ENCODE peak calls at places on chromosome 17, in four cellular contexts. H is BE2C, T is uterus, C is Caco-2. S is an unnamed sample.

GRCh38 chr17:8946476-8946875 is 19.0 kb downstream of the PIK3R5 start:
- DNase-seq in T (no peak), H (no peak), C (no peak), S (no peak)

GRCh38 chr17:31495049-31495885 is 103.8 kb downstream of the RAB11FIP4 start:
- DNase-seq in H (no peak), T (no peak), C (no peak), S (no peak)

GRCh38 chr17:63523256-63523869 is at the start of gene KCNH6:
- DNase-seq in H (no peak), C (no peak), T (no peak), S (no peak)

GRCh38 chr17:44924107-44924544 is 8.8 kb upstream of the GFAP start:
- DNase-seq in T (no peak), C (no peak), H (peak; percentile 11), S (no peak)

GRCh38 chr17:73119631-73120030 is 27.1 kb upstream of the SLC39A11 start:
- DNase-seq in T (no peak), C (no peak), H (no peak), S (no peak)

GRCh38 chr17:74920679-74921044 is 2.4 kb downstream of the USH1G start:
- DNase-seq in T (no peak), C (no peak), H (no peak), S (no peak)

GRCh38 chr17:72165202-72165972 is 44.6 kb downstream of the SOX9 start:
- DNase-seq in C (no peak), H (no peak), T (no peak), S (no peak)

GRCh38 chr17:61511480-61512182 is 59.4 kb downstream of the TBX4 start:
- DNase-seq in H (no peak), C (no peak), T (no peak), S (no peak)

GRCh38 chr17:8056232-8056975 is 17.5 kb downstream of the ALOX15B start:
- DNase-seq in C (peak; percentile 88), T (no peak), H (no peak), S (no peak)

GRCh38 chr17:40284085-40284713 is 3.5 kb upstream of the CDC6 start:
- DNase-seq in C (peak; percentile 80), T (no peak), H (no peak), S (peak; percentile 70)

GRCh38 chr17:80619535-80620235 is 75.0 kb downstream of the RPTOR start:
- DNase-seq in C (peak; percentile 62), H (no peak), T (no peak), S (no peak)

GRCh38 chr17:66720027-66720426 is 114.9 kb upstream of the CACNG5 start:
- DNase-seq in H (no peak), T (no peak), C (no peak), S (no peak)

GRCh38 chr17:68390888-68391545 is 66.3 kb downstream of the WIPI1 start:
- DNase-seq in T (peak; percentile 59), H (no peak), C (no peak), S (no peak)

GRCh38 chr17:55265434-55266021 is 768 bp downstream of the HLF start:
- DNase-seq in C (no peak), H (peak; percentile 19), T (peak; percentile 37), S (no peak)

GRCh38 chr17:48294989-48295892 is 134.8 kb downstream of the SKAP1 start:
- DNase-seq in T (no peak), H (no peak), C (no peak), S (no peak)

GRCh38 chr17:49618112-49618611 is 42.5 kb downstream of the NXPH3 start:
- DNase-seq in T (no peak), H (no peak), C (no peak), S (no peak)

GRCh38 chr17:83121921-83122820 is 42.8 kb downstream of the METRNL start:
- DNase-seq in C (no peak), T (no peak), H (no peak), S (no peak)

GRCh38 chr17:63519116-63519881 is 3.9 kb upstream of the KCNH6 start:
- DNase-seq in C (no peak), H (no peak), T (no peak), S (no peak)

GRCh38 chr17:61469949-61470348 is 17.7 kb downstream of the TBX4 start:
- DNase-seq in T (no peak), H (no peak), C (no peak), S (no peak)

GRCh38 chr17:49755681-49756283 is 8.1 kb downstream of the FAM117A start:
- DNase-seq in T (no peak), C (no peak), H (no peak), S (no peak)

GRCh38 chr17:57806083-57806830 is 43.6 kb downstream of the MRPS23 start:
- DNase-seq in H (no peak), C (no peak), T (no peak), S (no peak)

GRCh38 chr17:64547354-64547753 is 40.6 kb downstream of the CEP95 start:
- DNase-seq in C (no peak), T (no peak), H (no peak), S (no peak)

GRCh38 chr17:33667052-33667509 is 374.0 kb upstream of the ASIC2 start:
- DNase-seq in H (no peak), T (no peak), C (no peak), S (no peak)

GRCh38 chr17:32783602-32784001 is 93.3 kb downstream of the MYO1D start:
- DNase-seq in T (no peak), C (no peak), H (no peak), S (no peak)

GRCh38 chr17:53749178-53749577 is 73.5 kb upstream of the KIF2B start:
- DNase-seq in H (peak; percentile 67), T (no peak), C (no peak), S (no peak)

GRCh38 chr17:65231662-65232335 is 94.6 kb downstream of the RGS9 start:
- DNase-seq in H (peak; percentile 71), T (no peak), C (peak; percentile 65), S (peak; percentile 71)

GRCh38 chr17:47620503-47621245 is 29.0 kb upstream of the KPNB1 start:
- DNase-seq in C (no peak), H (no peak), T (no peak), S (no peak)

GRCh38 chr17:78679495-78680395 is 102.3 kb downstream of the CYTH1 start:
- DNase-seq in H (no peak), T (no peak), C (peak; percentile 7), S (no peak)

GRCh38 chr17:6786618-6787017 is 10.6 kb downstream of the FBXO39 start:
- DNase-seq in H (no peak), C (no peak), T (no peak), S (peak; percentile 17)

GRCh38 chr17:43366809-43367587 is 31.8 kb upstream of the ARL4D start:
- DNase-seq in C (no peak), T (peak; percentile 37), H (no peak), S (no peak)

GRCh38 chr17:44354582-44355309 is 8.9 kb downstream of the FAM171A2 start:
- DNase-seq in C (no peak), H (no peak), T (no peak), S (no peak)

GRCh38 chr17:63841350-63842172 is 924 bp downstream of the SMARCD2 start:
- DNase-seq in H (peak; percentile 86), C (peak; percentile 57), T (peak; percentile 64), S (no peak)

GRCh38 chr17:50865060-50865867 is 890 bp downstream of the TOB1 start:
- DNase-seq in T (peak; percentile 55), H (peak; percentile 31), C (peak; percentile 73), S (no peak)

DNA sequence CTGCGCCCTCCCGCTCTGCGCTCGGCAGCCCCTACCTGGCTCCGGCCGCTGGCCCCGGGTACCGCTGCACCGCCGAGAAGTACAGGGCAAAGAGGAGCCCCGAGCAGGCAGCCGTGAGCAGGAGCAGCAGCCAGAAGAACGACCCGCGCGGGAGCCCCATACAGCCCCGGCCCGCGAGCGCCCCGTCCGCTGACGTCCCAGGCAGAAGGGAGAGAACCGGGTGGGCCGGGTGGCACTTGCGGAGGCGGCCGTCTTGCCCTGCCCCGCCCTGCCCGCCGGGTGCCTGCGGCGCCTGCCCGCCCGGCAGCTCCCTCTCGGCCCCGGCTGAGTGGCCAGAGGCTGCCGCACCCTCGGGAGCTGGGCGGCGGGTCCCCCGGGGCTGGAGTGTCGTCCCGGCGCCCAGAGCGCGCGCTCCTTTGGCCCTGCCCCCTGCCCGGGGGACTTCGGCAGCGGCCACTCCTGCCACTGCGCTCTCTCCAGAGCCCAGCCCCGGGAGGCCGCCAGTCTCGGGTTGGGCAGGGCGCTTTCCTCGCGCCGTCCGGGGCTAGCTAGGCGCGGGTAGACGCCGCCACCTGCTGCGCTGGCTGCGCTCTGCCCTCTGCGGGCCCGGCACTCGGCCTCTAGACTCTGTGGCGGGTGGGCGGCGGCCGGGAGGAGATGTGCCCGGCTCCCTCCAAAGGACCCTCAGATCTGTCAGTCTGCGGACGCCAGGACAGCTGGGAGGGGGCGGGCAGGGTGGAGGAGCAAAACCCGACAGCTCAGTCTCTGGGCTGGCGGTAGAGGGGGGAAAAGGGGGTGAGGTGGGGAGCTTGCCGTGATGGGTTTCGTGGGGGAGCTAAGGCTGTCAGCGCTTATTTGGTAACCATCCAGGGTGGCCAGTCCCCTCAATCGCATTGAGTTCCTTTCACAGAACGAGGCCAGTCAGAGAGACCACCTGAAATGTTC is at the start of gene ST6GALNAC2:
- DNase-seq in C (peak; percentile 71), T (peak; percentile 36), H (peak; percentile 74), S (no peak)
- TF ChIP-seq CTCF in C (peak; percentile 30), T (peak; percentile 32), H (peak; percentile 20), S (peak; percentile 35)

GRCh38 chr17:2321399-2321798 is 14.9 kb downstream of the TSR1 start:
- DNase-seq in T (no peak), H (no peak), C (no peak), S (no peak)

GRCh38 chr17:2323629-2324314 is 12.5 kb downstream of the TSR1 start:
- DNase-seq in H (no peak), T (no peak), C (no peak), S (no peak)
- H3K36me3 ChIP-seq in H (peaks cover 30% of the 10 kb centered on the region), T (no peaks in the 10 kb centered on the region), C (peaks cover 3% of the 10 kb centered on the region), S (peaks cover 13% of the 10 kb centered on the region)

GRCh38 chr17:29061036-29061435 is 18.1 kb downstream of the PIPOX start:
- DNase-seq in T (no peak), H (peak; percentile 73), C (no peak), S (no peak)
- H3K4me3 ChIP-seq in T (no peak overlapping the region), H (no peak overlapping the region), C (no peak overlapping the region), S (no peak overlapping the region)

DNA sequence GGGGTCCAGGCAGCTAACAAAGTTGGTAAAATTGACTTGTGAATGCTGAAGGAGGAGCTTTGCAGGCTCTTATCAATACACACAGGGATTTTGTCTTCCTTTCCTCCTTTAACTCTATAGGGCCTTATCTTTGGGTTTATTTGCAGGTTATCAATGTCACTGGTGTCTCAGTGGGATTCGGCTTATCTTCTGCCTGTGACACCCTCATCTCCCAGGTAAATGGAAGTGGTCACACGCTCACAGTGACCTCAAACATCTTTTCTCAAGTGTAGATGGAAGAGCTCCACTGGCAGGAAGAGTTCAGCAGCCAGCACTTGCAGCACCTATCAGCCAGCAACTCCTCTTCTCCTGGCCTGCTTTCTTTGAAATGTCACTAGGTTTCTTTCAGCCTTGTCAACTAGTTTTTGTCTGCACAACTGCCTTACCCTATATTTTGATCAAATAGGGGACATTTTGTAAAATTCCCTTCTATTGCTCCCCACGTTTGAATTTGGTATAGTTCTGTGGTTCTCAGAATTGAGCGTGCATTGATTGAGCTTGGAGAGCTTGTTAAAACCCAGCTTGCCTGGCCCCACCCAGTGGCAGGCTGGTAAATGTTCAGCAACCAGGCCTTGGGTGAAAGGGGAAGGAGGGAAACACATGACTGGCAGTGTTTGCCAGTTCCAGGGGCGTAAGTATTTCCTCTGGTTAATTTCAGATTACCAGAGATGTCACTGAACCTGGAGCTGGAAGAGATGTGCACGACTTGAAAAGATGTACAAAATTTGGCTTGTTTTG is 12.8 kb downstream of the SLC47A1 start:
- DNase-seq in H (no peak), T (no peak), C (peak; percentile 57), S (no peak)
- TF ChIP-seq CTCF in H (no peak), T (no peak), C (peak; percentile 41), S (no peak)

S was measured in BJ.